ENCODE peak calls at places on chromosomes 4 and X, in ten cellular contexts. E is fibroblast of mammary gland, V is fibroblast of pulmonary artery, N is neuronal stem cell, Y is H7, K is A549, I is cardiac muscle cell, X is GM23248, L is sigmoid colon, F is upper lobe of left lung. G is an unnamed sample.

GRCh38 chrX:40945366-40945713 is 139.9 kb upstream of the USP9X start:
- DNase-seq in E (peak), V (peak), N (no peak), Y (peak), K (peak), I (no peak), X (peak), L (peak), F (no peak), G (peak)

GRCh38 chrX:105837227-105837626 is 14.9 kb downstream of the NRK start:
- DNase-seq in E (peak), V (peak), N (no peak), Y (no peak), K (no peak), I (peak), X (no peak), L (peak), F (no peak), G (peak)

GRCh38 chr4:103567591-103567990 is 152.2 kb downstream of the TACR3 start:
- DNase-seq in E (no peak), V (no peak), N (no peak), Y (no peak), K (no peak), I (peak), X (no peak), L (no peak), F (no peak), G (no peak)

GRCh38 chr4:101398807-101399206 is 51.5 kb upstream of the PPP3CA start:
- DNase-seq in E (no peak), V (no peak), N (no peak), Y (no peak), K (no peak), I (no peak), X (no peak), L (no peak), F (no peak), G (no peak)

GRCh38 chr4:147407261-147408045 is 73.4 kb upstream of the EDNRA start:
- DNase-seq in E (peak), V (no peak), N (no peak), Y (peak), K (no peak), I (no peak), X (no peak), L (no peak), F (no peak), G (peak)

GRCh38 chrX:72128183-72128834 is 3.4 kb downstream of the RTL5 start:
- DNase-seq in E (no peak), V (no peak), N (no peak), Y (no peak), K (no peak), I (no peak), X (no peak), L (no peak), F (no peak), G (no peak)

GRCh38 chr4:93834371-93835066 is 6.0 kb downstream of the ATOH1 start:
- DNase-seq in E (no peak), V (no peak), N (peak), Y (peak), K (no peak), I (peak), X (no peak), L (no peak), F (peak), G (no peak)

GRCh38 chr4:105147226-105148151 is 813 bp downstream of the TET2 start:
- DNase-seq in E (peak), V (peak), N (peak), Y (peak), K (no peak), I (peak), X (peak), L (peak), F (peak), G (peak)

GRCh38 chr4:176470671-176471070 is 150.9 kb downstream of the SPCS3 start:
- DNase-seq in E (no peak), V (peak), N (no peak), Y (no peak), K (no peak), I (no peak), X (no peak), L (no peak), F (no peak), G (no peak)

GRCh38 chrX:3165808-3166207 is 124.5 kb downstream of the ARSF start:
- DNase-seq in E (no peak), V (no peak), N (no peak), Y (no peak), K (no peak), I (no peak), X (no peak), L (no peak), F (no peak), G (no peak)

GRCh38 chr4:22191565-22192301 is 243.2 kb upstream of the KCNIP4 start:
- DNase-seq in E (no peak), V (peak), N (no peak), Y (no peak), K (no peak), I (no peak), X (no peak), L (no peak), F (no peak), G (peak)

DNA sequence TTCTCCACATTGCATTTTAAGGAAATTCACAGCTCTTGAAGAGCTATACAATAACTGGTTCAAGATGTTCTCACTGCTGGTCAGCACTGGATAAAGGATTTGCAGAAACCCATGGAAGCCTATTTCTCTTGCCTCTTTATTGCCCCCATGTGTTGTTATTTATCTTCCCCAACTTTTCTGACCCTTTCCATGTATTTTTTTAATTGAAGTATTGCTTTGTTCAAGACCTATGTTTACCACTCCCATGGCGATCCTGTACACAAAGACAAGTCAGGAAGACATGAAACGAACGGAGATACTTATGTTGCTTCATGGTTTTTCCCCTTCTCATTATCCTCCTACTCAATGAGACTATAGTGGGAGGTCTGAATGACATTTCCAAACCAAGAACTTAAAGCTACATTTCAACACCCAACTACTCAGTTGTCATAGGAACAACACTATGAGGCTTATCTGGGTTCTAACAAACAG is 566.4 kb upstream of the DIPK2B start:
- DNase-seq in E (peak), V (peak), N (no peak), Y (no peak), K (no peak), I (no peak), X (peak), L (no peak), F (no peak), G (peak)
- H3K4me3 ChIP-seq in E (peak), V (peak), N (no peak), Y (no peak), K (peak), I (no peak), X (peak), L (peak), F (no peak), G (peak)

DNA sequence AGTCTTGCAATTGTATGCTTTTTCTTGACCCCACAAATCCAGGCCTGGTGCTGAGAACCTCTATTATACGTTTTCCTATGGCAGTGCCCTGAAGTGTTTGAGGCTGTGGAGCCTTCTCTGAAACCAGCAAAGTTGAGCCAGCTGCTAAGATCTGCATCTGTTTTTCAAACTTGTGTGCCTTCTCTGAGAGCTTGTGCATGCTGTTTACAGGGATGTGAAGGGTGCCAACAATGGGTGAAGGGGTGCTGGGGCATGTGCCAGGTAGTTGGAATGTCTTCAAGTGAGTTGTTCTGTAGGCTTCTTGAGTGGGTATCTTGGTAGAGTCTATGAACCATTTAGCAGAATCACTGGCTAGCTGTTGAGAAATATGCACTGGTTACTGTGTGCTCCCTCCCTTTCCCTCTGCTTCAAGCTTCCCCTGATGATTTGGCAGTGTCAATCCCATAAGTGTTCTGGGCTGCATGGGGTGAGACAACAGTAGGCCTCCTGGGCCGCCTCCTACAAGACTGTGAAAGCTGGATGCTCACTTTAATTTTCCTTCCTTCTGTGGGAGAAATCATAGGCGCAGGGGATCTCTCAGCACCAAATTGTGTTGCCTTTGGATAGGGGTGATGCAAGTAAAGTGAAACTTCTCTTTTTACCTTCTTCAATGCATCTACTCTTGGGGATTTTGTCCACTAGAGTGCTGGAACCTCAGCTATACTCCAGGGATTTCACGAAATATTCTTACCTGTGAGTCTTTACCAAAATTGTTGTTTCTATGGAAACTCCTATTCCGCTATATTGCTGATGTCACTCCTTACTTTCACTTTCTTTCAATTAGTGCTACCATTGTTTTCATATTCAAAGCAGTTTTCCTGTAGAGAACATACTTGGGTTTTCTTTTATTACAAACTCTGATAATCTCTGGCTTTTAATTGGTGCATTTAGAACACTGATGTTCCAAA is 30.0 kb downstream of the ITM2A start:
- DNase-seq in E (no peak), V (no peak), N (no peak), Y (no peak), K (no peak), I (no peak), X (no peak), L (no peak), F (no peak), G (no peak)
- H3K4me3 ChIP-seq in E (no peak), V (no peak), N (no peak), Y (no peak), K (no peak), I (no peak), X (no peak), L (no peak), F (no peak), G (no peak)

GRCh38 chr4:152374606-152375285 is 161.1 kb downstream of the FBXW7 start:
- DNase-seq in E (no peak), V (no peak), N (no peak), Y (no peak), K (no peak), I (no peak), X (peak), L (no peak), F (no peak), G (no peak)
- H3K4me3 ChIP-seq in E (no peak), V (no peak), N (no peak), Y (no peak), K (no peak), I (no peak), X (no peak), L (no peak), F (no peak), G (no peak)

DNA sequence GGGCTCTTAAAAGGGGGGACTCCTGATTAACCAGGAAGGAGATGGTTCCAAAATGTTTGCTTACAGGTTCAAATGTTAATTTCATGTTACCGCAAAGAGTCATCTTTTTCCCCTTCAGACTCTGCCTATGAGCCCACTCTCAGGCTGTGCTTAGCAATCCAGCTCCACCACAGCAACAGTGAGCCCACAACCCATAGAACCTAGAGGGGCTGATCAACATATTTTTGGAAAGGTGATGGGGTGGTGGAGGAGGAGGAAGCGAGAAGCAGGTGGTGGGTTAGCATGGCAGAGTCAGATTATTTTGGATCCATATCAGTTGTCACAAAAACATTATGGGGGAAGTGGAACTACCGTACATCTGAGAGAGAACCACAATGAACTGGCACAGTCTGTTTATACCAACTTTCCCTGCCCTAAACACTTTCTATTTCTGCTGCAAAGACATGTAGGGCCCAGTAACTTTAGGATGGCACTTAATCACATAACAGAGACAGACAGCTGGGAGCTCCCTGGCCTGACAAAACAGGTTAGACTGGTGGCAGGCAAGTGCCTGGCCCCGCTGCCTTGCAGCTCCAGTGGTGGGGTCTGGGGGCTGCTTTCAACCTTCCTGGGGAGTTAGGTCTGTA is 4.4 kb downstream of the SLC9A7 start:
- DNase-seq in E (no peak), V (no peak), N (no peak), Y (no peak), K (no peak), I (no peak), X (no peak), L (no peak), F (peak), G (no peak)
- H3K4me3 ChIP-seq in E (no peak), V (no peak), N (no peak), Y (no peak), K (no peak), I (no peak), X (no peak), L (no peak), F (no peak), G (no peak)

DNA sequence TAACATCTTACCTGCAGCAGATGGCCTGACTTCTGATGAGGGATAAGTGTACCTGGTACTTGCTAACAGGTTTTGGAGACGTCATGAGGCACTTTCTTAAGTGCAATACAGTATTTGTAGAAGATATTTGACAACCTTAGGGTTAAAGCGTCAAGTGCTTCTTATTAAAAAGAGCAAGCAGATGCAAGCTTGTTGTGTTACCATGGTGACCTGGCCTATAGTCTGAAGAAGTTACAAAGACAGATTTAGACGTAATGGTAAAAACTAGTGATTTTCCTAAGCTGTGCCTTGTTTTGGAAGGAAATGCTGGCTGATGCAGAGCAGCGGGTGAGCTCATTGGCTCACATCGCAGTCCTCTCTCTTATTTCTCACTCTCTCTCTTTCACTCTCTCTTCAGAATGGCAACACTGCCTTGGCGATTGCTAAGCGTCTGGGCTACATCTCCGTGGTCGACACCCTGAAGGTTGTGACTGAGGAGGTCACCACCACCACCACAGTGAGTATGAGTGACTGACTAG is 243.6 kb downstream of the ANK2 start:
- DNase-seq in E (peak), V (peak), N (no peak), Y (no peak), K (no peak), I (no peak), X (peak), L (peak), F (no peak), G (peak)
- H3K4me3 ChIP-seq in E (no peak), V (peak), N (peak), Y (no peak), K (no peak), I (no peak), X (peak), L (peak), F (no peak), G (no peak)